ENCODE peak calls at places on chromosomes 13 and 19, in eight cellular contexts. U is heart right ventricle; T is fibroblast of lung; L is pancreas; V is IMR-90; H is CD8-positive, alpha-beta memory T cell; S is CD4-positive, alpha-beta memory T cell; W is body of pancreas. C is an unnamed sample. For H3K4me1, the result is how much of the 10 kb centered on the place peaks cover.

GRCh38 chr13:20175907-20176652 is 15.2 kb upstream of the GJA3 start:
- DNase-seq in U (no peak), T (no peak), L (no peak), V (no peak), H (no peak), S (no peak), W (no peak), C (no peak)

GRCh38 chr13:35784286-35784951 is 307.9 kb upstream of the MAB21L1 start:
- DNase-seq in U (no peak), T (no peak), L (no peak), V (no peak), H (no peak), S (no peak), W (no peak), C (no peak)

GRCh38 chr13:75812751-75813181 is 176.6 kb downstream of the LMO7 start:
- DNase-seq in U (no peak), T (peak), L (no peak), V (peak), H (no peak), S (no peak), W (no peak), C (no peak)

GRCh38 chr13:43303040-43303729 is 279.8 kb downstream of the DNAJC15 start:
- DNase-seq in U (peak), T (peak), L (peak), V (peak), H (no peak), S (no peak), W (peak), C (peak)

GRCh38 chr19:18349524-18350128 is 9.2 kb downstream of the PGPEP1 start:
- DNase-seq in U (peak), T (peak), L (no peak), V (peak), H (no peak), S (no peak), W (peak), C (peak)

GRCh38 chr13:95676100-95676774 is 702 bp upstream of the DNAJC3 start:
- DNase-seq in U (no peak), T (peak), L (no peak), V (peak), H (peak), S (peak), W (peak), C (no peak)

GRCh38 chr19:48991823-48992570 is 1.1 kb downstream of the GYS1 start:
- DNase-seq in U (peak), T (peak), L (peak), V (peak), H (no peak), S (no peak), W (peak), C (peak)

GRCh38 chr13:75762967-75763366 is 126.8 kb downstream of the LMO7 start:
- DNase-seq in U (no peak), T (no peak), L (no peak), V (no peak), H (no peak), S (no peak), W (no peak), C (no peak)

GRCh38 chr13:98461525-98462240 is 115.2 kb downstream of the STK24 start:
- DNase-seq in U (no peak), T (no peak), L (no peak), V (no peak), H (no peak), S (no peak), W (no peak), C (no peak)

GRCh38 chr19:1860133-1860775 is 3.1 kb downstream of the KLF16 start:
- DNase-seq in U (no peak), T (peak), L (no peak), V (peak), H (peak), S (peak), W (peak), C (peak)

GRCh38 chr19:45238556-45238955 is 6.7 kb downstream of the EXOC3L2 start:
- DNase-seq in U (no peak), T (no peak), L (no peak), V (no peak), H (no peak), S (no peak), W (no peak), C (no peak)

GRCh38 chr19:29629836-29630534 is 23.9 kb downstream of the POP4 start:
- DNase-seq in U (no peak), T (no peak), L (no peak), V (no peak), H (no peak), S (no peak), W (no peak), C (peak)

GRCh38 chr13:114018461-114019055 is 44.7 kb upstream of the C13orf46 start:
- DNase-seq in U (peak), T (no peak), L (no peak), V (no peak), H (no peak), S (no peak), W (no peak), C (no peak)

GRCh38 chr13:105207586-105208293 is 1327.7 kb downstream of the EFNB2 start:
- DNase-seq in U (no peak), T (peak), L (no peak), V (peak), H (no peak), S (no peak), W (no peak), C (no peak)

GRCh38 chr13:35727881-35728280 is 251.4 kb upstream of the MAB21L1 start:
- DNase-seq in U (no peak), T (no peak), L (no peak), V (no peak), H (no peak), S (no peak), W (no peak), C (no peak)

GRCh38 chr13:46778879-46779278 is 18.1 kb downstream of the ESD start:
- DNase-seq in U (no peak), T (peak), L (no peak), V (peak), H (no peak), S (no peak), W (no peak), C (no peak)

GRCh38 chr13:114145256-114145655 is 12.8 kb upstream of the RASA3 start:
- DNase-seq in U (no peak), T (no peak), L (peak), V (no peak), H (no peak), S (no peak), W (no peak), C (no peak)

GRCh38 chr19:32041681-32042292 is 303.6 kb upstream of the ZNF507 start:
- DNase-seq in U (peak), T (peak), L (peak), V (peak), H (no peak), S (no peak), W (peak), C (no peak)

GRCh38 chr19:53394522-53394973 is 401 bp upstream of the ZNF765 start:
- DNase-seq in U (peak), T (peak), L (peak), V (peak), H (no peak), S (no peak), W (peak), C (peak)

GRCh38 chr13:44313674-44314073 is 60.0 kb upstream of the SERP2 start:
- DNase-seq in U (no peak), T (peak), L (no peak), V (peak), H (no peak), S (no peak), W (no peak), C (no peak)

GRCh38 chr19:18282788-18283141 is 1.3 kb upstream of the JUND start:
- DNase-seq in U (no peak), T (no peak), L (peak), V (no peak), H (no peak), S (no peak), W (no peak), C (no peak)

GRCh38 chr19:2634228-2634951 is 68.1 kb downstream of the GNG7 start:
- DNase-seq in U (peak), T (no peak), L (no peak), V (no peak), H (no peak), S (no peak), W (peak), C (no peak)

GRCh38 chr19:3036119-3036794 is 7.2 kb upstream of the TLE2 start:
- DNase-seq in U (peak), T (peak), L (peak), V (peak), H (peak), S (peak), W (peak), C (peak)

GRCh38 chr19:1369214-1369805 is 14.4 kb upstream of the NDUFS7 start:
- DNase-seq in U (no peak), T (no peak), L (no peak), V (no peak), H (no peak), S (no peak), W (no peak), C (no peak)

GRCh38 chr13:21672811-21673591 is 2.1 kb downstream of the FGF9 start:
- DNase-seq in U (no peak), T (no peak), L (no peak), V (no peak), H (no peak), S (no peak), W (no peak), C (no peak)

GRCh38 chr19:22945560-22945959 is 57.4 kb downstream of the ZNF728 start:
- DNase-seq in U (no peak), T (peak), L (no peak), V (peak), H (no peak), S (no peak), W (no peak), C (no peak)

GRCh38 chr19:54256250-54257115 is 590 bp downstream of the LILRB5 start:
- DNase-seq in U (no peak), T (no peak), L (no peak), V (no peak), H (no peak), S (no peak), W (no peak), C (peak)

GRCh38 chr19:50252111-50252886 is 48.9 kb downstream of the MYH14 start:
- DNase-seq in U (no peak), T (peak), L (no peak), V (no peak), H (no peak), S (peak), W (peak), C (peak)

GRCh38 chr13:40590112-40590862 is 76.2 kb downstream of the FOXO1 start:
- DNase-seq in U (no peak), T (no peak), L (no peak), V (no peak), H (no peak), S (no peak), W (no peak), C (no peak)
- H3K27ac ChIP-seq in U (peak), T (no peak), L (peak), V (no peak), H (no peak), S (no peak), W (peak), C (no peak)

DNA sequence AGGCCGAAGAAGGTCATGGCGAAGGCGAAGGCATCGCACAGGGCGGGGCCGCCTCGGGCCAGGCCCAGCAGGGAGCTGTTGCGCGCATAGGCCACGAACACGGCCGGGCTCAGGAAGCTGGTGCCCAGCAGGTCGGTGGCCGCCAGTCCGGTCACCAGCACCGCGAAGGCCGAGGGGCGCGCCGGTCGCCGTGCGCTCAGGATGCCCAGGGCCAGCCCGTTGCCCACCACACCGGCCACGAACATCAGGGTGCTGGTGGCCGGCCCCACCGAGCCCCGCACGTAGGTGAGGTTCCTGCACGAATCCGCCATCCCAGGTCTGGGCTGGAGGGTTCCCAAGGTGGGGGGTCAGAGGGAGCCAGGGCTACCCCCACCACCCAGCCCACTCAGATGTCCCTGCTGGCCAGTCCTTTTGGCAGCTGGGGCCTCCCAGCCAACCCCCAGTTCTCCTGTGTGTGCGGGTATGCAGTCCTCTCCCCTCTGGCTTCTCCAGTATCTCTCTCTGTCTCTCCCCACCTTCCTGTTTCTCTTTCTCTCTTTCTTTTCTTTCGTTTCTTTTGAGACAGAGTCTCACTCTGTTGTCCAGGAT is 880 bp downstream of the PTGIR start:
- DNase-seq in U (no peak), T (no peak), L (no peak), V (no peak), H (no peak), S (no peak), W (no peak), C (no peak)
- H3K4me3 ChIP-seq in U (peak), T (no peak), L (no peak), V (no peak), H (no peak), S (no peak), W (no peak), C (peak)

DNA sequence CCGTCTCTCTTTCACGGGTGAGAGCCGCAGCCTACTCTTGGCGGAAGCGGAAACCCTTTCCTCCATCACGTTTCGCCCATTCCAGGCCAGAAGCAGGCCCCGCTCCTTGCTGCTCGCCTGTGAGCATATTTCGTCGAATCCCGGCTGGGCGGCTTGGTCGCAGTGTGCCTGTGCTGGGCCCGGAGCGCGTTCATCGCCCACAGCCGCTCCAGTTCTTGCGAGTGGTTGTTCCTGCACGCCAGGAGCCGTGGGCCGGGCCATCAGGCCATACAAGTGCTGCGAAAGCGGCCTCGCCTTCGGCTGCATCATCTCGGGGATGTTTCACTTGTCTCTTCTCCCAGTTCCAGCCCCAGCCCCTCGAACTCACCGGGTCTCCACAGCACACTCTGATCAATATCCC is 65.0 kb downstream of the ZNF627 start:
- DNase-seq in U (no peak), T (no peak), L (no peak), V (no peak), H (no peak), S (no peak), W (no peak), C (no peak)
- H3K4me1 ChIP-seq in U (under half), T (under half), L (under half), V (under half), H (under half), S (under half), W (under half), C (under half)

DNA sequence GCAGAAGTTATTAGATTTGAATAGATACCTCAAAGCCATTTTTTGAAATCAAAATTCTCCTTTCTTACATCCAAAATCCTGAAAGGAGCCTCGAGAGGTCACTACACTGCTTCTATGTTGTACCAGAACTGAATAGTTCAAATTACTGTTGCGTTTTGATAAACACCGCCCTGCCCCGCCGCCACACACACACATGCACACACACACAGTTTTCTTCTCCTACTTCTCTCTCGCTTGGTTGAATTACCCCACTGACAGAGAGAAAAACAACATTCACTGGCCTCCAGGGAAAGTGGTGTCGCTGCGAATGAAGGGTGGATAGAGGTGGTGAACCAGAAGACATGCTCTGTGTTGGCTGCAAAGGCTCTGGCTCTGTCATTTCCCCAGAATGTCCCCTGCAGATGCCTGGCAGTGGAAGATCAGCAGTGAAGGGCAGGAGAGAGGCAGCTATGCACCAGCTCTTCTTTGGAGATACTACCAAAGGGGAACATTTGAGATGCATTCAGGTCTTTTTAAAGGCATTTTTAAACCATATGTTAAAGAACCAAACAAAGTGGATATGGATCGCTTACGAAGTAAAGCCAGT is 183.3 kb upstream of the RFC3 start:
- DNase-seq in U (no peak), T (peak), L (no peak), V (no peak), H (no peak), S (no peak), W (no peak), C (no peak)
- H3K27ac ChIP-seq in U (peak), T (no peak), L (no peak), V (peak), H (no peak), S (no peak), W (no peak), C (no peak)

GRCh38 chr13:72508392-72508791 is 219.0 kb downstream of the MZT1 start:
- DNase-seq in U (no peak), T (no peak), L (no peak), V (no peak), H (no peak), S (no peak), W (no peak), C (no peak)
- H3K4me3 ChIP-seq in U (no peak), T (no peak), L (no peak), V (no peak), H (no peak), S (no peak), W (no peak), C (no peak)

GRCh38 chr13:80438521-80438920 is 97.6 kb upstream of the SPRY2 start:
- DNase-seq in U (no peak), T (no peak), L (no peak), V (no peak), H (no peak), S (no peak), W (no peak), C (no peak)

GRCh38 chr13:80444240-80445015 is 103.5 kb upstream of the SPRY2 start:
- DNase-seq in U (no peak), T (no peak), L (no peak), V (no peak), H (no peak), S (no peak), W (no peak), C (no peak)

GRCh38 chr13:80447747-80448146 is 106.8 kb upstream of the SPRY2 start:
- DNase-seq in U (no peak), T (no peak), L (no peak), V (no peak), H (no peak), S (no peak), W (no peak), C (no peak)

GRCh38 chr13:80441968-80442367 is 101.0 kb upstream of the SPRY2 start:
- DNase-seq in U (no peak), T (no peak), L (no peak), V (no peak), H (no peak), S (no peak), W (no peak), C (no peak)

DNA sequence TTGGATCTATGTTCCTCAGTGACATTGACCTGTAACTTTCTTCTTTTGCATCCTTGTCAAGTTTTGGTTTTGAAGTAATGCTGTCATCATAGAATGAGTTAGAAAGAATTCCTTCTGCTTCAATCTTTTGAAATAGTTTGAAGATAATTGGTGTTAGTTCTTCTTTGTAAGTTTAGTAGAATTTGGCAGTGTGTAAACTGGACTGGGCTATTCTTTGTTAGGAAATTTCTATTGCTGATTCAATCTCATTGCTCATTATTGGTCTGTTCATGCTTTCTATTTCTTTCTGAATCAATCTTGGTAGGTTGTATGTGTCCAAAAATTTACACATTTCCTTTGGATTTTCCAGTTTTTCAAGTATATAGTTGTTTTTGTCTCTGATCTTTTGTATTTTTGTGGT is 101.7 kb upstream of the SPRY2 start:
- DNase-seq in U (no peak), T (no peak), L (no peak), V (no peak), H (no peak), S (no peak), W (no peak), C (no peak)
- H3K4me1 ChIP-seq in U (under half), T (under half), L (under half), V (under half), H (under half), S (under half), W (under half), C (under half)

GRCh38 chr19:5002143-5002542 is 33.2 kb downstream of the KDM4B start:
- DNase-seq in U (no peak), T (peak), L (no peak), V (peak), H (no peak), S (no peak), W (no peak), C (no peak)
- H3K27ac ChIP-seq in U (no peak), T (peak), L (no peak), V (no peak), H (no peak), S (no peak), W (no peak), C (no peak)

GRCh38 chr19:6751189-6751588 is 11.7 kb downstream of the TRIP10 start:
- DNase-seq in U (no peak), T (no peak), L (no peak), V (no peak), H (no peak), S (no peak), W (no peak), C (no peak)

GRCh38 chr19:6754653-6755463 is 12.4 kb downstream of the SH2D3A start:
- DNase-seq in U (no peak), T (no peak), L (no peak), V (no peak), H (no peak), S (no peak), W (no peak), C (no peak)

GRCh38 chr19:6754136-6754535 is 13.1 kb downstream of the SH2D3A start:
- DNase-seq in U (no peak), T (no peak), L (no peak), V (no peak), H (no peak), S (no peak), W (no peak), C (no peak)

GRCh38 chr19:6753178-6754031 is 13.8 kb downstream of the SH2D3A start:
- DNase-seq in U (peak), T (peak), L (peak), V (peak), H (peak), S (peak), W (peak), C (peak)

GRCh38 chr19:6752257-6753177 is 13.0 kb downstream of the TRIP10 start:
- DNase-seq in U (no peak), T (no peak), L (no peak), V (no peak), H (no peak), S (no peak), W (no peak), C (no peak)
- H3K4me3 ChIP-seq in U (peak), T (no peak), L (no peak), V (no peak), H (no peak), S (no peak), W (no peak), C (no peak)

GRCh38 chr13:48156466-48156865 is 61.6 kb upstream of the MED4 start:
- DNase-seq in U (no peak), T (no peak), L (no peak), V (no peak), H (peak), S (peak), W (no peak), C (no peak)

GRCh38 chr13:48158915-48159314 is 64.0 kb upstream of the MED4 start:
- DNase-seq in U (no peak), T (no peak), L (no peak), V (no peak), H (no peak), S (no peak), W (no peak), C (no peak)

GRCh38 chr13:48159436-48160225 is 64.7 kb upstream of the MED4 start:
- DNase-seq in U (no peak), T (peak), L (no peak), V (no peak), H (no peak), S (no peak), W (no peak), C (no peak)

GRCh38 chr13:48155850-48156249 is 60.9 kb upstream of the MED4 start:
- DNase-seq in U (no peak), T (peak), L (no peak), V (peak), H (peak), S (peak), W (no peak), C (no peak)

GRCh38 chr13:48158290-48158689 is 63.4 kb upstream of the MED4 start:
- DNase-seq in U (no peak), T (no peak), L (no peak), V (no peak), H (no peak), S (no peak), W (no peak), C (no peak)
- H3K4me1 ChIP-seq in U (under half), T (under half), L (under half), V (under half), H (under half), S (half or more), W (under half), C (under half)